ENCODE peak calls at places on chromosomes 12 and 14, in five cellular contexts. E is HEK293T, K is K562, R is GM12878, S is HepG2. P is an unnamed sample.

GRCh38 chr12:64682572-64683277 is 72.4 kb downstream of the RASSF3 start:
- DNase-seq in S (no peak), R (no peak), E (peak), K (no peak), P (peak)

GRCh38 chr14:90644882-90645281 is 171.3 kb downstream of the TTC7B start:
- DNase-seq in S (peak), K (no peak), R (no peak), E (no peak), P (no peak)

GRCh38 chr14:52318829-52319604 is 4.9 kb downstream of the PTGER2 start:
- DNase-seq in K (no peak), R (no peak), S (no peak), E (no peak), P (peak)

GRCh38 chr12:84912191-84913142 is at the start of gene SLC6A15:
- DNase-seq in R (no peak), K (no peak), E (peak), S (no peak), P (peak)

GRCh38 chr12:84767079-84767478 is 145.5 kb downstream of the SLC6A15 start:
- DNase-seq in R (no peak), S (no peak), E (no peak), K (no peak), P (peak)

GRCh38 chr12:42564540-42564939 is 25.0 kb downstream of the PRICKLE1 start:
- DNase-seq in K (no peak), S (no peak), R (no peak), E (no peak), P (no peak)

GRCh38 chr12:47328831-47329545 is 249.2 kb upstream of the AMIGO2 start:
- DNase-seq in R (no peak), K (no peak), S (no peak), E (no peak), P (no peak)

GRCh38 chr12:14567311-14568195 is at the start of gene PLBD1:
- DNase-seq in E (no peak), R (no peak), S (no peak), K (peak), P (peak)

GRCh38 chr14:101235042-101235871 is 326.0 kb upstream of the DIO3 start:
- DNase-seq in E (peak), K (peak), S (peak), R (no peak), P (peak)

GRCh38 chr12:47987411-47988072 is 16.7 kb downstream of the COL2A1 start:
- DNase-seq in E (no peak), S (no peak), R (no peak), K (no peak), P (no peak)

GRCh38 chr14:68208218-68208617 is 388.6 kb downstream of the RAD51B start:
- DNase-seq in S (no peak), E (no peak), R (no peak), K (no peak), P (no peak)

GRCh38 chr12:95402096-95402495 is 71.9 kb upstream of the METAP2 start:
- DNase-seq in S (no peak), E (no peak), R (no peak), K (no peak), P (no peak)

GRCh38 chr14:74583689-74584434 is 28.2 kb downstream of the LTBP2 start:
- DNase-seq in K (no peak), S (no peak), E (no peak), R (no peak), P (no peak)

GRCh38 chr12:89370850-89371249 is 18.5 kb upstream of the DUSP6 start:
- DNase-seq in R (no peak), K (no peak), E (no peak), S (no peak), P (no peak)

GRCh38 chr12:113647048-113647447 is 175.4 kb upstream of the LHX5 start:
- DNase-seq in K (no peak), E (no peak), S (peak), R (no peak), P (peak)

GRCh38 chr12:124354400-124354799 is 59.5 kb downstream of the RFLNA start:
- DNase-seq in S (no peak), K (no peak), E (no peak), R (no peak), P (no peak)

GRCh38 chr14:29126361-29126760 is 359.8 kb downstream of the FOXG1 start:
- DNase-seq in E (no peak), S (no peak), K (no peak), R (no peak), P (no peak)

GRCh38 chr14:27727371-27727770 is 1039.2 kb upstream of the FOXG1 start:
- DNase-seq in S (no peak), R (no peak), K (no peak), E (no peak), P (no peak)

GRCh38 chr14:100012478-100012925 is 52.7 kb upstream of the EVL start:
- DNase-seq in S (no peak), R (peak), E (no peak), K (no peak), P (no peak)

GRCh38 chr12:88549929-88550328 is 30.3 kb downstream of the KITLG start:
- DNase-seq in E (no peak), R (no peak), K (no peak), S (no peak), P (no peak)

GRCh38 chr12:121872546-121873223 is 14.0 kb upstream of the HPD start:
- DNase-seq in S (no peak), R (no peak), K (peak), E (no peak), P (peak)

GRCh38 chr12:108523365-108523764 is 8.3 kb downstream of the FICD start:
- DNase-seq in S (no peak), R (no peak), K (no peak), E (no peak), P (no peak)

GRCh38 chr12:14873440-14874185 is 12.0 kb downstream of the MGP start:
- DNase-seq in R (no peak), S (no peak), K (no peak), E (no peak), P (no peak)

GRCh38 chr12:14426792-14427191 is 61.3 kb downstream of the ATF7IP start:
- DNase-seq in R (no peak), E (no peak), S (no peak), K (no peak), P (peak)

GRCh38 chr12:4114986-4115385 is 158.6 kb upstream of the CCND2 start:
- DNase-seq in E (no peak), R (no peak), K (no peak), S (no peak), P (no peak)

GRCh38 chr12:32561931-32562341 is 117.2 kb upstream of the DNM1L start:
- DNase-seq in S (peak), R (no peak), E (no peak), K (no peak), P (no peak)

GRCh38 chr14:35113308-35113950 is 8.4 kb downstream of the PPP2R3C start:
- DNase-seq in K (no peak), R (no peak), E (no peak), S (no peak), P (no peak)

GRCh38 chr12:89756638-89757321 is 48.1 kb upstream of the ATP2B1 start:
- DNase-seq in S (peak), E (no peak), K (peak), R (peak), P (no peak)

GRCh38 chr14:103927566-103927965 is 690 bp upstream of the TDRD9 start:
- DNase-seq in K (no peak), S (no peak), E (no peak), R (no peak), P (no peak)

GRCh38 chr12:65817866-65818265 is 6.4 kb upstream of the HMGA2 start:
- DNase-seq in E (no peak), R (no peak), S (no peak), K (no peak), P (no peak)

GRCh38 chr14:91063119-91063518 is 2.7 kb upstream of the RPS6KA5 start:
- DNase-seq in K (no peak), S (peak), R (peak), E (no peak), P (no peak)

GRCh38 chr12:68118096-68118755 is 41.3 kb downstream of the IFNG start:
- DNase-seq in K (no peak), E (no peak), R (no peak), S (no peak), P (no peak)

GRCh38 chr12:15188136-15188535 is 33.1 kb downstream of the RERG start:
- DNase-seq in E (no peak), K (no peak), S (no peak), R (no peak), P (no peak)

GRCh38 chr14:49512571-49512970 is 73.6 kb downstream of the RPS29 start:
- DNase-seq in E (no peak), S (no peak), R (no peak), K (no peak), P (no peak)

GRCh38 chr12:127888948-127889347 is 378.0 kb upstream of the TMEM132C start:
- DNase-seq in E (no peak), S (no peak), R (no peak), K (no peak), P (no peak)

GRCh38 chr12:122880668-122881067 is 15.3 kb downstream of the VPS37B start:
- DNase-seq in E (peak), S (peak), K (no peak), R (no peak), P (peak)

GRCh38 chr12:54306925-54307731 is 6.3 kb upstream of the NFE2 start:
- DNase-seq in S (peak), R (no peak), E (no peak), K (peak), P (peak)

GRCh38 chr12:32893458-32893857 is 3.1 kb downstream of the PKP2 start:
- DNase-seq in S (peak), R (no peak), E (no peak), K (no peak), P (no peak)

GRCh38 chr14:97273540-97273939 is 476.4 kb downstream of the VRK1 start:
- DNase-seq in E (no peak), S (no peak), K (no peak), R (no peak), P (no peak)
- TF ChIP-seq FOXM1 in E (no peak), S (no peak), K (no peak), R (no peak), P (no peak)

GRCh38 chr12:76880156-76881023 is 1.6 kb upstream of the CSRP2 start:
- DNase-seq in S (peak), R (no peak), E (no peak), K (no peak), P (no peak)

GRCh38 chr12:76882367-76882766 is 3.5 kb upstream of the CSRP2 start:
- DNase-seq in E (no peak), R (no peak), K (no peak), S (no peak), P (no peak)

GRCh38 chr12:76881152-76881551 is 2.3 kb upstream of the CSRP2 start:
- DNase-seq in E (no peak), S (no peak), K (no peak), R (no peak), P (no peak)

GRCh38 chr12:76883151-76883550 is 4.3 kb upstream of the CSRP2 start:
- DNase-seq in K (no peak), R (no peak), E (no peak), S (no peak), P (no peak)

GRCh38 chr12:76883826-76884225 is 5.0 kb upstream of the CSRP2 start:
- DNase-seq in S (no peak), K (no peak), E (no peak), R (no peak), P (no peak)
- TF ChIP-seq FOXM1 in S (no peak), K (no peak), E (no peak), R (no peak), P (no peak)

GRCh38 chr12:337039-337438 is 52.1 kb downstream of the KDM5A start:
- DNase-seq in E (no peak), K (no peak), S (no peak), R (no peak), P (no peak)
- TF ChIP-seq FOXM1 in E (no peak), K (no peak), S (no peak), R (no peak), P (no peak)

GRCh38 chr12:25864287-25864686 is 94.2 kb upstream of the RASSF8 start:
- DNase-seq in K (no peak), S (no peak), R (no peak), E (peak), P (no peak)
- TF ChIP-seq FOXM1 in K (no peak), S (no peak), R (no peak), E (no peak), P (no peak)

GRCh38 chr12:109930028-109930800 is 30.1 kb downstream of the TCHP start:
- DNase-seq in S (no peak), R (no peak), K (no peak), E (no peak), P (no peak)

GRCh38 chr12:109928058-109928656 is 28.1 kb downstream of the TCHP start:
- DNase-seq in S (no peak), K (no peak), R (no peak), E (no peak), P (no peak)

GRCh38 chr12:109925185-109925835 is 25.2 kb downstream of the TCHP start:
- DNase-seq in K (no peak), S (no peak), E (no peak), R (no peak), P (peak)

GRCh38 chr12:109926488-109927210 is 26.6 kb downstream of the TCHP start:
- DNase-seq in E (no peak), S (no peak), R (no peak), K (no peak), P (no peak)

DNA sequence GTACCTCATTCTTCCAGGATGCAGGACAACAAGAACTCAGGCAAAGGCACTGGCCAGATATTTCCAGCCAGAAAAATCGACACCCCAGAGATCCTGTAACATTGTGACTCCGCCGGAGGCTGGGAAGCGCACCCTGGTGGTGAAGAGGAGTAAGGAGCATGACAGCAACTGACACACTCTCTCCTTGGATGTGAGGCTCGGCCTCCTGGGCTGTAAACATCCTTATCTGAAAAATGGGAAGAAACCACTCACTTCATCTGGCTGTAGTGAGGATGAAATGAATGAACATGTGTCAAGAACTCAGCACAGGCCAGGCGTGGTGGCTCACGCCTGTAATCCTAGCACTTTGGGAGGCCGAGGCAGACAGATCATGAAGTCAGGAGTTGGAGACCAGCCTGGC is 27.5 kb downstream of the TCHP start:
- DNase-seq in E (peak), K (peak), R (no peak), S (peak), P (peak)
- TF ChIP-seq FOXM1 in E (no peak), K (no peak), R (no peak), S (no peak), P (no peak)

GRCh38 chr12:5203274-5203673 is 159.6 kb downstream of the KCNA5 start:
- DNase-seq in R (no peak), K (no peak), S (peak), E (no peak), P (no peak)

GRCh38 chr12:5204271-5204670 is 160.6 kb downstream of the KCNA5 start:
- DNase-seq in E (no peak), K (no peak), R (no peak), S (no peak), P (no peak)

GRCh38 chr12:5204831-5205230 is 161.2 kb downstream of the KCNA5 start:
- DNase-seq in E (no peak), K (no peak), S (no peak), R (no peak), P (no peak)

GRCh38 chr12:5210179-5210917 is 166.7 kb downstream of the KCNA5 start:
- DNase-seq in E (no peak), K (no peak), S (no peak), R (no peak), P (no peak)

GRCh38 chr12:5206401-5207175 is 162.9 kb downstream of the KCNA5 start:
- DNase-seq in K (no peak), S (no peak), R (no peak), E (no peak), P (no peak)
- TF ChIP-seq FOXM1 in K (no peak), S (no peak), R (no peak), E (no peak), P (no peak)

DNA sequence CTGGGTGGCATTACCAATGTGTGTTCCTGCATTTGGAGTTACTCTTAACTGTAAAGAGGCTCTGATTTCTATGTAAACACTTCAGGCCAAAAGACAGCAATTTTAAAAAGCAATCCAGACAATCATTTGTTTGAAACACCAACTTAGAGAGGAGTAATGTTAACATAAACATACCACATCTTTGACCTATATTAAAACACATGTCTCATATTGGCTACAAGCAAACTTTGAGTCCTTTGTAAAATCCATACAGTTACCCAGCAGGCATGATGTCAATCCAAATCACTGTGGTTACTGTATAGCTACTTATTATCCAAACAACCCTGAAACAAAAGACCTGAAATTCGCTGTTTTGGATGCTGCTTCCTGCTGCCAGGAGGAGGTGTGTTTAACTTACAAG is 7.5 kb upstream of the G2E3 start:
- DNase-seq in S (peak), R (no peak), K (no peak), E (no peak), P (no peak)
- TF ChIP-seq FOXM1 in S (no peak), R (no peak), K (no peak), E (no peak), P (no peak)

P was measured in SK-N-SH.